ENCODE peak calls at places on chromosome 2, in nine cellular contexts. N, Q, E, X, I, L, K, B and Z are unnamed samples.
A peak's percentile ranks its signal among the peaks of the same experiment; 100 is the strongest.

GRCh38 chr2:52036036-52036435 is 1004.1 kb upstream of the NRXN1 start:
- DNase-seq in N (no peak), Q (no peak), E (peak; percentile 36), X (no peak), I (no peak), L (peak; percentile 5), K (no peak), B (no peak), Z (no peak)

GRCh38 chr2:179596018-179596417 is 265.4 kb downstream of the ZNF385B start:
- DNase-seq in N (peak; percentile 15), Q (no peak), E (no peak), X (no peak), I (peak; percentile 35), L (peak; percentile 26), K (no peak), B (no peak), Z (no peak)

GRCh38 chr2:100291152-100291970 is 30.9 kb downstream of the LONRF2 start:
- DNase-seq in N (peak; percentile 83), Q (no peak), E (peak; percentile 54), X (no peak), I (no peak), L (peak; percentile 75), K (peak; percentile 95), B (no peak), Z (peak; percentile 25)

GRCh38 chr2:9276901-9277455 is 70.4 kb downstream of the ASAP2 start:
- DNase-seq in N (no peak), Q (no peak), E (no peak), X (no peak), I (no peak), L (no peak), K (no peak), B (no peak), Z (no peak)

GRCh38 chr2:197191948-197192338 is 118.6 kb downstream of the ANKRD44 start:
- DNase-seq in N (no peak), Q (no peak), E (no peak), X (no peak), I (no peak), L (no peak), K (no peak), B (no peak), Z (no peak)

GRCh38 chr2:30354621-30355020 is 92.4 kb upstream of the LCLAT1 start:
- DNase-seq in N (no peak), Q (no peak), E (no peak), X (no peak), I (no peak), L (no peak), K (no peak), B (no peak), Z (no peak)

GRCh38 chr2:168607992-168608391 is 151.9 kb downstream of the CERS6 start:
- DNase-seq in N (no peak), Q (no peak), E (no peak), X (no peak), I (peak; percentile 57), L (peak; percentile 30), K (no peak), B (no peak), Z (no peak)

GRCh38 chr2:240983361-240983995 is 14.9 kb upstream of the SNED1 start:
- DNase-seq in N (no peak), Q (peak; percentile 81), E (no peak), X (peak; percentile 57), I (no peak), L (no peak), K (no peak), B (peak; percentile 28), Z (no peak)

GRCh38 chr2:54422072-54422581 is 34.0 kb upstream of the SPTBN1 start:
- DNase-seq in N (no peak), Q (no peak), E (no peak), X (no peak), I (no peak), L (no peak), K (no peak), B (peak; percentile 48), Z (no peak)

GRCh38 chr2:210228586-210228985 is 3.3 kb upstream of the ACADL start:
- DNase-seq in N (no peak), Q (no peak), E (no peak), X (no peak), I (no peak), L (no peak), K (no peak), B (no peak), Z (no peak)

GRCh38 chr2:174399171-174399570 is 3.6 kb downstream of the SCRN3 start:
- DNase-seq in N (no peak), Q (no peak), E (no peak), X (no peak), I (no peak), L (no peak), K (no peak), B (no peak), Z (no peak)

GRCh38 chr2:18345848-18346247 is 214.6 kb downstream of the RDH14 start:
- DNase-seq in N (no peak), Q (no peak), E (no peak), X (no peak), I (peak; percentile 14), L (no peak), K (no peak), B (no peak), Z (no peak)

GRCh38 chr2:11437602-11438001 is 28.4 kb downstream of the E2F6 start:
- DNase-seq in N (no peak), Q (no peak), E (no peak), X (no peak), I (peak; percentile 42), L (no peak), K (no peak), B (no peak), Z (no peak)